ENCODE peak calls at places on chromosome 11, in nine cellular contexts. B is upper lobe of right lung; G is aorta; F is DND-41; I is GM04503; Q is EL; M is activated T-cell treated with anti-CD3 and anti-CD28 coated beads, Interleukin-2, amount 50 U/mL, for 1 hour; L is lower leg skin; P is H9. Z is an unnamed sample.

GRCh38 chr11:121497176-121497995 is 44.6 kb upstream of the SORL1-AS1 start:
- DNase-seq in B (no peak), G (no peak), F (no peak), I (no peak), Q (no peak), M (no peak), L (no peak), P (no peak), Z (no peak)

GRCh38 chr11:111465400-111465799 is 46.8 kb downstream of the BTG4 start:
- DNase-seq in B (no peak), G (no peak), F (no peak), I (no peak), Q (peak), M (no peak), L (no peak), P (no peak), Z (no peak)

GRCh38 chr11:69718147-69718546 is 14.3 kb upstream of the FGF19 start:
- DNase-seq in B (no peak), G (no peak), F (peak), I (no peak), Q (peak), M (no peak), L (no peak), P (peak), Z (peak)

GRCh38 chr11:67344264-67344663 is 9.1 kb downstream of the POLD4 start:
- DNase-seq in B (no peak), G (no peak), F (peak), I (no peak), Q (no peak), M (no peak), L (no peak), P (no peak), Z (no peak)

GRCh38 chr11:122398167-122398566 is 257.4 kb upstream of the UBASH3B start:
- DNase-seq in B (no peak), G (no peak), F (no peak), I (no peak), Q (no peak), M (no peak), L (no peak), P (no peak), Z (no peak)

GRCh38 chr11:65501005-65501529 is 2.2 kb downstream of the MALAT1 start:
- DNase-seq in B (no peak), G (no peak), F (no peak), I (no peak), Q (no peak), M (no peak), L (no peak), P (no peak), Z (no peak)

GRCh38 chr11:109785714-109786113 is 307.5 kb upstream of the ZC3H12C start:
- DNase-seq in B (no peak), G (no peak), F (no peak), I (peak), Q (peak), M (no peak), L (no peak), P (no peak), Z (no peak)

GRCh38 chr11:20033806-20034205 is 126.5 kb downstream of the DBX1 start:
- DNase-seq in B (no peak), G (no peak), F (no peak), I (no peak), Q (no peak), M (no peak), L (no peak), P (no peak), Z (no peak)

GRCh38 chr11:9607511-9607899 is 34.0 kb downstream of the WEE1 start:
- DNase-seq in B (no peak), G (no peak), F (no peak), I (no peak), Q (no peak), M (no peak), L (no peak), P (no peak), Z (no peak)

GRCh38 chr11:61554172-61554988 is 26.5 kb downstream of the SYT7 start:
- DNase-seq in B (no peak), G (no peak), F (no peak), I (no peak), Q (no peak), M (no peak), L (no peak), P (no peak), Z (peak)

GRCh38 chr11:2804189-2804588 is 81.4 kb downstream of the CDKN1C start:
- DNase-seq in B (peak), G (peak), F (no peak), I (no peak), Q (no peak), M (no peak), L (no peak), P (peak), Z (no peak)

GRCh38 chr11:115503886-115504278 is 333 bp downstream of the CADM1 start:
- DNase-seq in B (no peak), G (peak), F (no peak), I (no peak), Q (peak), M (no peak), L (no peak), P (no peak), Z (no peak)

GRCh38 chr11:23211221-23211620 is 350.9 kb upstream of the CCDC179 start:
- DNase-seq in B (no peak), G (no peak), F (no peak), I (peak), Q (peak), M (no peak), L (no peak), P (no peak), Z (no peak)

GRCh38 chr11:69587454-69588081 is 53.4 kb upstream of the CCND1 start:
- DNase-seq in B (no peak), G (no peak), F (no peak), I (peak), Q (peak), M (no peak), L (no peak), P (no peak), Z (peak)

GRCh38 chr11:83008581-83008923 is 63.1 kb downstream of the RAB30 start:
- DNase-seq in B (no peak), G (no peak), F (no peak), I (no peak), Q (peak), M (no peak), L (no peak), P (no peak), Z (peak)

GRCh38 chr11:44775366-44776356 is 48.9 kb downstream of the TSPAN18 start:
- DNase-seq in B (no peak), G (peak), F (peak), I (no peak), Q (peak), M (peak), L (no peak), P (peak), Z (peak)

GRCh38 chr11:93648168-93648567 is 13.3 kb upstream of the CEP295 start:
- DNase-seq in B (no peak), G (no peak), F (no peak), I (no peak), Q (no peak), M (no peak), L (no peak), P (no peak), Z (no peak)

GRCh38 chr11:134386945-134387344 is 25.1 kb downstream of the B3GAT1 start:
- DNase-seq in B (no peak), G (no peak), F (peak), I (no peak), Q (no peak), M (no peak), L (no peak), P (no peak), Z (no peak)

GRCh38 chr11:128725630-128726461 is 32.0 kb downstream of the FLI1 start:
- DNase-seq in B (no peak), G (no peak), F (peak), I (no peak), Q (peak), M (peak), L (no peak), P (no peak), Z (peak)

GRCh38 chr11:18061351-18061750 is 15.3 kb upstream of the TPH1 start:
- DNase-seq in B (no peak), G (no peak), F (no peak), I (no peak), Q (no peak), M (no peak), L (no peak), P (no peak), Z (no peak)

GRCh38 chr11:67409261-67409666 is 5.4 kb downstream of the TBC1D10C start:
- DNase-seq in B (no peak), G (peak), F (peak), I (no peak), Q (no peak), M (peak), L (no peak), P (no peak), Z (no peak)

GRCh38 chr11:4464216-4465159 is 15.4 kb downstream of the OR52K2 start:
- DNase-seq in B (no peak), G (no peak), F (no peak), I (no peak), Q (peak), M (no peak), L (no peak), P (peak), Z (no peak)

GRCh38 chr11:3106736-3107524 is 49.7 kb upstream of the CARS1 start:
- DNase-seq in B (peak), G (peak), F (no peak), I (no peak), Q (no peak), M (peak), L (no peak), P (peak), Z (no peak)

Z was measured in Daoy.